ENCODE peak calls at places on chromosomes 6 and 20, in six cellular contexts. A is psoas muscle, P is omental fat pad, W is choroid plexus epithelial cell, M is WTC11, Q is neural crest cell. H is an unnamed sample.

GRCh38 chr6:12851123-12851695 is 134.6 kb downstream of the PHACTR1 start:
- DNase-seq in W (no peak), A (no peak), M (no peak), Q (no peak), P (no peak), H (peak)

GRCh38 chr6:25173232-25173631 is 105.9 kb upstream of the CARMIL1 start:
- DNase-seq in A (no peak), P (no peak), Q (no peak), W (no peak), M (no peak), H (no peak)

GRCh38 chr6:157531169-157531985 is 150.4 kb downstream of the ZDHHC14 start:
- DNase-seq in P (no peak), Q (no peak), M (peak), W (no peak), A (peak), H (no peak)

GRCh38 chr20:44646023-44646640 is 5.4 kb downstream of the ADA start:
- DNase-seq in M (no peak), A (no peak), P (no peak), W (peak), Q (no peak), H (no peak)

GRCh38 chr20:58174708-58175287 is 53.7 kb downstream of the ANKRD60 start:
- DNase-seq in P (no peak), Q (no peak), A (peak), M (no peak), W (peak), H (no peak)

GRCh38 chr6:43093361-43094289 is 17.5 kb downstream of the PTK7 start:
- DNase-seq in A (no peak), M (no peak), Q (peak), P (no peak), W (peak), H (peak)

GRCh38 chr6:2919886-2920285 is 16.8 kb upstream of the SERPINB9 start:
- DNase-seq in Q (no peak), A (no peak), M (no peak), P (no peak), W (no peak), H (no peak)

GRCh38 chr6:17494177-17494576 is 100.8 kb downstream of the CAP2 start:
- DNase-seq in P (no peak), Q (no peak), M (no peak), A (no peak), W (peak), H (no peak)

GRCh38 chr6:31901415-31901952 is 402 bp downstream of the ZBTB12 start:
- DNase-seq in Q (no peak), M (peak), A (peak), P (no peak), W (peak), H (peak)

GRCh38 chr6:10014561-10014960 is 400.3 kb downstream of the TFAP2A start:
- DNase-seq in P (no peak), M (no peak), A (no peak), W (no peak), Q (no peak), H (no peak)

GRCh38 chr20:7031222-7031621 is 263.7 kb downstream of the BMP2 start:
- DNase-seq in P (no peak), Q (no peak), W (peak), A (no peak), M (no peak), H (no peak)

GRCh38 chr6:2780109-2780730 is 15.0 kb downstream of the WRNIP1 start:
- DNase-seq in Q (no peak), W (no peak), A (no peak), P (no peak), M (no peak), H (no peak)

GRCh38 chr6:96007663-96008062 is 8.1 kb upstream of the FUT9 start:
- DNase-seq in P (no peak), W (no peak), A (no peak), M (no peak), Q (no peak), H (no peak)

GRCh38 chr6:3073382-3073781 is 5.1 kb downstream of the RIPK1 start:
- DNase-seq in A (no peak), P (no peak), Q (no peak), M (no peak), W (no peak), H (no peak)

GRCh38 chr20:35269055-35269781 is 8.7 kb downstream of the MMP24OS start:
- DNase-seq in W (peak), A (peak), P (no peak), Q (peak), M (peak), H (peak)

GRCh38 chr6:44422534-44422933 is 35.0 kb downstream of the CDC5L start:
- DNase-seq in W (no peak), Q (no peak), P (no peak), M (no peak), A (no peak), H (no peak)

GRCh38 chr6:140908505-140908904 is 1224.2 kb upstream of the GJE1 start:
- DNase-seq in Q (no peak), M (no peak), W (no peak), A (no peak), P (no peak), H (no peak)

GRCh38 chr6:53792016-53792415 is 2.8 kb upstream of the LRRC1 start:
- DNase-seq in W (no peak), Q (no peak), A (no peak), M (no peak), P (no peak), H (peak)

GRCh38 chr20:3173582-3174441 is 463 bp upstream of the LZTS3 start:
- DNase-seq in M (peak), P (peak), A (peak), W (peak), Q (peak), H (peak)
- TF ChIP-seq CTCF in M (no peak), P (no peak), A (peak), W (peak), Q (peak), H (no peak)

DNA sequence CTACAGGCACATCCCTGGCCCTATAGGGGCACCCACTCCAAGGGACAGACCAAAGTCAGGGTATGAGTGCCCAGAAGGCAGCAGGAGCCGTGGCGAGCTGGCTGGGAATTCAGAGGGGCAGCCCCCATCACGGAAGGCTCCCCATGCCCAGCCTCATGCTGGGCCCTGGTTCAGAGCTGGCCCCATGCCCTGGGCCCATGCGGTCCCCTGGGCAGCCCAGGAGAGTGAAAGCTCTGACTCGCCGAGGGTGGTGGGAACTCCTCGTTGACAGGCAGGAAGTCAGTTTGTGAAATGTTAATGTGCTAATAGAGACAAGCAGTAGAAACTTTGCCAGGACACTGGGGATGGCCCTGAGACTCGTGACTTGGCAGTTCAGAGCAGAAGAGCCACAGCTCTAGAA is 353.0 kb downstream of the TAF4 start:
- DNase-seq in M (no peak), A (no peak), W (no peak), P (no peak), Q (no peak), H (no peak)
- TF ChIP-seq CTCF in M (no peak), A (no peak), W (no peak), P (no peak), Q (no peak), H (no peak)

DNA sequence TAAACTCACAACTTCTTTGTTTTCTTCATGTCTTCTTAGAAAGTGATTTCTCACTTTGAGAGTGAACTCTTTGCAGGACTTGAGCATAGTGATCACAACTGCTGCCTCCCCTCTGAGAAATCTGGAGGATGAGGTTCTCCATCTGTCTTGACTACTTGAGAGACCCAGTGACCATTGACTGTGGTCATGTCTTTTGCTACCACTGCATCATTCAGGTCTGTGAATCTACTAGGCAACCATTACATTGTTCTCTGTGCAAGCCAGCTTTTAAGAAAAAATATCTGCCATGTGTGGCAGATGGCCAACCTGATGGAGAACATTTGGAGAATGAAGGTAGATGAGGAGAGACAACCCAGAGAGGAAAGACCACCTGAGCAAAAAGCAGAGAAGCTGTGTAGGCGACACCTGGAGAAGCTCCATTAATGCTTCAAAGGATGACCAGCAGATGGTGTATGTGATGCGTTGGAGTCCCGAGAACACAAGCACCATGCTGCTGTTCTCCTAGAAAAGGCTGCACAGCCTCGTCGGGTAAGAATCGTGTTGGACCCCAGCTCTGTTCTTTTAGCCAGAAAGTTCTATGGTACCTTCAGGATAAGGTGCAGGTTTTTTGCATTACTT is 25.1 kb upstream of the TRIM26 start:
- DNase-seq in Q (no peak), P (no peak), A (no peak), W (peak), M (peak), H (peak)
- TF ChIP-seq CTCF in Q (peak), P (no peak), A (peak), W (peak), M (no peak), H (peak)

GRCh38 chr6:33737267-33738026 is 9.3 kb downstream of the IP6K3 start:
- DNase-seq in A (no peak), P (no peak), W (no peak), Q (no peak), M (no peak), H (no peak)
- TF ChIP-seq CTCF in A (no peak), P (no peak), W (no peak), Q (no peak), M (no peak), H (no peak)

DNA sequence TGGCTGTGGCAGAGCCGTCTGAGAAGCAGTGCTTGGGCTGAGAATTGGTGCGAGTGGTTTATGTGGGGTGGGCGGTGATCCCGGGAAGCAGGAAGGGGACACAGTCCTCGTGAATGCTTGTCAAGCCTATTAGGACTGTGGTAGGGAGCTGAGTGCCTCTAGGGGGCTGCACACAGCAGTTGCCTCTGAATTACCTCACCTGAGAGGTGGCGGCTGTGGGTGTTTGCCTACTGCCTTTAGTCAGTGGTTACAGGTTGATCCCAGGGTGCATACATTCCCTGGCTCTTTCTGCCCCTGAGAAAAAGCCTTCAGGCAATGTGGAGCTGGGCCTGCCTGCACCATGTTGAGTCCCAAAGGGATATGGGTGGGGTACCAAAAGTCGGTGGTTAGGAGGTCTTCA is 5.2 kb downstream of the AP5S1 start:
- DNase-seq in M (peak), A (no peak), Q (no peak), W (no peak), P (no peak), H (no peak)
- TF ChIP-seq CTCF in M (no peak), A (no peak), Q (no peak), W (no peak), P (no peak), H (no peak)

GRCh38 chr20:45933231-45934045 is 1.0 kb upstream of the PCIF1 start:
- DNase-seq in Q (peak), W (peak), P (no peak), A (peak), M (peak), H (peak)
- TF ChIP-seq CTCF in Q (peak), W (peak), P (no peak), A (peak), M (no peak), H (peak)

DNA sequence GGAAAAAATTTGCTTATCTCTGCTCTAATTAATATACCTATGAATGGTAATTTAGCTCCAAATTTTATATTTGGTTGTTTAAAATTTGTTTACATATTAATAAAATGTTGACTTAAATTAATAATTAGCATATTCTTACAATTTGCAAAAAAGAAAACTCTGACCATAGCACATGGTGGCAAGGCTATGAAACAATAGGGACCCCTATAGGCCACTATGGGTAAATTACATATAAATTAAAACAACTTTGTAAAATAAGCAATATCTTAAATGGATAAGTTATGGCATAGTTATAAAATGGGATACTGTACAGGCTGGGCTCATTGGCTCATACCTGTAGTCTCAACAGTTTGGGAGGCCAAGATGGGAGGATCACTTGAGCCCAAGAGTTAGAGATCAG is 76.0 kb downstream of the MKKS start:
- DNase-seq in W (peak), Q (no peak), P (no peak), M (no peak), A (no peak), H (peak)
- TF ChIP-seq CTCF in W (peak), Q (peak), P (no peak), M (peak), A (peak), H (peak)

GRCh38 chr20:50344232-50345071 is 153.8 kb downstream of the CEBPB start:
- DNase-seq in W (no peak), M (peak), P (no peak), A (no peak), Q (no peak), H (no peak)
- TF ChIP-seq CTCF in W (peak), M (peak), P (no peak), A (no peak), Q (no peak), H (peak)

DNA sequence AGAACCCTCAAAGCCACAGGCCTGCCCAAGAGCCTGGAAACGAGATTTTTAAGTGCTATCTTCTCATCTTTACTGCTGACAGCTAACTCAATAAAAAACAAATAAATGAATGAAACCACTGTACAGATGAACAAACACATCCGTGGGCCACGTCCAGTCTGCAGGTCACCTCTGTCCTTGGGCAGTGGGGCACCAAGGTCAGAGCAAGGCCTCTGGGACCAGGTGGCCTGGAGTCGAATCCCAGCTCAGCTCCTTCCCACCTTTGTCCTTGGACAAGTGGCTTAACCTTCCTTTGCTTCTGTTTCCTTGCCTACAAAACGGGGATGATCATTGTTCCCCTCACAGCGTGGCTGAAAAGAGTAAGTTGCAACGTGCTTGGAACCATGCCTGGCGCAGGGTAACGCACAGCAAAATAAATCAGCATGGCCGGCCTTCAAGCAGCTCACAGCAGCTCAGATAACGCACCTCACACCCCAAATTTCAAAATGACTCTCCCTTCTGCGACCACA is 35.8 kb downstream of the RRBP1 start:
- DNase-seq in P (no peak), W (no peak), Q (no peak), M (no peak), A (no peak), H (no peak)
- TF ChIP-seq CTCF in P (no peak), W (no peak), Q (no peak), M (no peak), A (no peak), H (no peak)

H was measured in fibroblast of mammary gland.